ENCODE peak calls at places on chromosomes 13 and 19, in six cellular contexts. B, X, T, R, F and V are unnamed samples.
A peak's percentile ranks its signal among the peaks of the same experiment; 100 is the strongest.

GRCh38 chr19:32224371-32225244 is 120.8 kb upstream of the ZNF507 start:
- DNase-seq in T (peak; percentile 74), R (no peak), X (peak; percentile 84), B (no peak), F (peak; percentile 52), V (peak; percentile 8)

GRCh38 chr19:15576526-15577156 is 38.4 kb upstream of the CYP4F8 start:
- DNase-seq in F (no peak), R (no peak), X (no peak), T (no peak), B (no peak), V (no peak)

GRCh38 chr19:39416626-39417120 is 4.2 kb downstream of the PLEKHG2 start:
- DNase-seq in R (no peak), X (no peak), T (no peak), B (peak; percentile 67), F (no peak), V (no peak)

GRCh38 chr13:24511824-24512207 is 762 bp downstream of the PARP4 start:
- DNase-seq in T (no peak), X (no peak), F (no peak), B (no peak), R (no peak), V (no peak)

GRCh38 chr13:98657506-98658085 is 80.7 kb upstream of the STK24 start:
- DNase-seq in T (no peak), R (no peak), B (no peak), F (no peak), X (no peak), V (no peak)

GRCh38 chr13:90205081-90205480 is 1142.4 kb upstream of the MIR17HG start:
- DNase-seq in B (no peak), T (no peak), R (no peak), X (no peak), F (no peak), V (no peak)

GRCh38 chr13:26914624-26915023 is 154.0 kb upstream of the GPR12 start:
- DNase-seq in B (no peak), T (no peak), R (peak; percentile 6), F (no peak), X (no peak), V (no peak)

GRCh38 chr13:42762917-42763316 is 18.5 kb upstream of the FAM216B start:
- DNase-seq in F (no peak), R (no peak), T (no peak), X (no peak), B (no peak), V (no peak)

GRCh38 chr13:42878721-42879120 is 97.3 kb downstream of the FAM216B start:
- DNase-seq in F (no peak), T (no peak), X (no peak), R (no peak), B (no peak), V (no peak)

GRCh38 chr19:42480335-42481095 is 37.8 kb upstream of the CXCL17 start:
- DNase-seq in X (no peak), B (no peak), T (no peak), R (no peak), F (no peak), V (no peak)

GRCh38 chr19:2014731-2015610 is 543 bp downstream of the BTBD2 start:
- DNase-seq in F (no peak), X (no peak), R (no peak), T (peak; percentile 61), B (peak; percentile 79), V (no peak)

GRCh38 chr13:106047859-106048258 is 487.6 kb downstream of the EFNB2 start:
- DNase-seq in B (no peak), X (no peak), T (no peak), R (no peak), F (no peak), V (no peak)

GRCh38 chr13:19586904-19587634 is 25.7 kb upstream of the TPTE2 start:
- DNase-seq in X (peak; percentile 23), R (no peak), T (peak; percentile 83), B (no peak), F (peak; percentile 52), V (no peak)
- H3K4me3 ChIP-seq in X (peak overlapping the region; percentile 13), R (no peak overlapping the region), T (peak overlapping the region; percentile 53), B (no peak overlapping the region), F (no peak overlapping the region), V (no peak overlapping the region)

DNA sequence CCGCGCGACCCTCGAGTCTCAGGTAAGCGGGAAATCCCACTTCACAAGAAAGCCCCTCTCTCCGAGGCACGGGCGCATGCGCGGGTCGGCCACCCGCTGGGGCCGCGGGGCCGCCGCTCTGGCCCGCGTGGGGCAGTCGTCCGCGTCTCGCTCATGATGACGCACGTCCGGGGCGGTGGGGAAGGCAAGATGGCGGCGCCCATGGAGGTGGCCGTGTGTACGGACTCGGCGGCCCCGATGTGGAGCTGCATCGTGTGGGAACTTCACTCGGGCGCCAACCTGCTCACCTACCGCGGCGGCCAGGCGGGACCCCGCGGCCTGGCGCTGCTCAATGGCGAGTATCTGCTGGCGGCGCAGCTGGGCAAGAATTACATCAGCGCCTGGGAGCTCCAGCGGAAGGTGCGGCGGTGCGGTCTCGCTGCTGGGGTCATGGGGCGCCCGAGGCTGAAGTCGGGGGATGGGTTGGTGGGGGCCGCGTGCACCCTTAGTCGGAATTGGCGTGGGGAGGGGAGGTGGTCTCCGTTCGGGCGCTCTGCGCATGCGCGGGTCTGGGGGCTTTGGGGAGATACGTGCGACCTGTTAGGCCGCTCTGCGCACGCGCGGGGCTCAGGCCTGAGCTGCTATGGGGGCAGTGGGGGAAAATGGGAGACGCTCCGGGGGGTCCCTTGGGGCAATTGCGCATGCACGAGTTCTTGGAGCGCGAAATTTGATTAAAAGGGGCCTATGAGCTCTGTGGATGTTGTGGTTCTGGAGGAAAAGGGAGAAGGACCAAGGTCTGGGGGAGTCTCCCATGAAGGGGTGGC is at the start of gene WDR18:
- DNase-seq in X (peak; percentile 97), F (peak; percentile 94), B (peak; percentile 96), R (peak; percentile 71), T (peak; percentile 93), V (peak; percentile 50)
- TF ChIP-seq CTCF in X (no peak), F (peak; percentile 56), B (no peak), R (no peak), T (no peak), V (no peak)

DNA sequence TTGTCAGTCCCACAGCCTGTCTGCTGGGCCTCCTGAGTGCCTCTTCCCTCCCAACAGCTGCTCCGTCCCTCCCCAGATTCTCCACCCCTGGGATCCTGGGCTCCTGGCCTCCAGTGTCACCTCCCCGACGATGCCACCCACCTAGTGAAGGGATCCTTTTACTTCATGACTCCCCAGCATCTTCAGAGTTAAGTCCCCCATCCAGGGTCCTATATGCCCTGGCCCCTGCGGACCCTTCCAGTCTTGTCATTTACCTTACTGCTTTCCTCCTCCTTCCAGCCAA is 4.5 kb upstream of the PRX start:
- DNase-seq in X (no peak), B (no peak), F (no peak), T (no peak), R (no peak), V (no peak)
- H3K4me3 ChIP-seq in X (peak overlapping the region; percentile 13), B (no peak overlapping the region), F (no peak overlapping the region), T (no peak overlapping the region), R (no peak overlapping the region), V (no peak overlapping the region)

DNA sequence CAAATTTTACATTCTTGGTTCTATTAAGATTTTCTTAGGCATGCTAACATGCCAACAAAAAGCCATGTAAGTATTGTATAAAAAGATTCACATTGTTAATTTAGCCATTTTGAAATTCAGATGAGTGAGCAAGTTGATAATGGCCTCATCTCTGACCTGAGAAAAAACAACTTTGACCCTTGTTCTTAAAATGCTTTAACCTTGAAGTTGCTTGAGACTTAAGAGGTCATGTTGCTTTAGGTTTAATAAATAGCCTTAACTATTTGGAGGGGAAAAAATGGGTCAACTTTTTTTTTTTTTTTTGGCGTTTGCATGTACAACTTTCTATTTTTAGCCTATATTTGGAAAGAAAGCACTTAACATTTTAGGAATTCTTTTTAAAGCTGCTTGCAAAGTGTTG is 6.0 kb downstream of the MIR17HG start:
- DNase-seq in F (no peak), B (no peak), R (no peak), X (no peak), T (no peak), V (no peak)
- TF ChIP-seq CTCF in F (no peak), B (no peak), R (no peak), X (no peak), T (no peak), V (no peak)

DNA sequence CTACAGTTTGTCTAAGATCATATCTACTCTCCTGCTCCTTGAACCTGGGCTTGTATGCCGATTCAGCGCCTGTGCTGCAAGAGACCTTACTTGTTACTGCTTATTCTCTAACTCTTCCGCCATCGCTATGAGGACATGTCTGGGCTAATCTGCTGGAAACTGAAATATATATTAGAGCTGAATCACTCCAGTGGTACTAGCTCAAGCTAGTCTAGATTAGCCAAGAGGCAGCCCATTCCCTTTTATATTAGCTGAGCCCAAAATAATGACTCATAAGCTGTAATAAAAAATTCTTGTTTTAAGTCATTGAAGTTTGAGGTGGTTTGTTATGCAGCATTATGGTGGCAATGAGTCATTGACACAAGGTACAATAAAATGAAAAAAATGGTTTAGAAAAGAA is 52.8 kb downstream of the SLC6A16 start:
- DNase-seq in X (no peak), R (peak; percentile 50), F (no peak), B (no peak), T (no peak), V (no peak)
- H3K4me3 ChIP-seq in X (no peak overlapping the region), R (no peak overlapping the region), F (no peak overlapping the region), B (no peak overlapping the region), T (no peak overlapping the region), V (no peak overlapping the region)